ENCODE peak calls at places on chromosomes 5 and 9, in six cellular contexts. Y is ELF-1, X is EL, V is GF-D8, B is T follicular helper cell, N is astrocyte of the spinal cord. S is an unnamed sample.

GRCh38 chr9:104872959-104873850 is 54.8 kb downstream of the ABCA1 start:
- DNase-seq in Y (peak; percentile 36), V (peak; percentile 18), N (peak; percentile 95), B (no peak), X (peak; percentile 98), S (no peak)

GRCh38 chr9:134221273-134222017 is 57.1 kb upstream of the RNU6ATAC start:
- DNase-seq in V (no peak), B (no peak), X (no peak), N (no peak), Y (no peak), S (peak; percentile 70)

GRCh38 chr5:107674655-107675054 is 3.9 kb upstream of the EFNA5 start:
- DNase-seq in N (no peak), X (no peak), V (no peak), Y (no peak), B (no peak), S (no peak)

GRCh38 chr5:133785182-133785581 is 172.8 kb upstream of the FSTL4 start:
- DNase-seq in N (no peak), Y (no peak), V (no peak), X (no peak), B (no peak), S (no peak)

GRCh38 chr5:10304932-10305331 is 2.8 kb downstream of the CMBL start:
- DNase-seq in V (no peak), B (no peak), Y (no peak), X (no peak), N (no peak), S (peak; percentile 38)

GRCh38 chr5:78509884-78510769 is 138.4 kb downstream of the LHFPL2 start:
- DNase-seq in X (peak; percentile 38), V (peak; percentile 15), N (no peak), Y (peak; percentile 85), B (peak; percentile 1), S (peak; percentile 78)

GRCh38 chr5:151699071-151699901 is 12.6 kb upstream of the SPARC start:
- DNase-seq in B (no peak), Y (peak; percentile 89), V (no peak), X (peak; percentile 100), N (peak; percentile 98), S (peak; percentile 70)

GRCh38 chr5:136086776-136087566 is 45.7 kb upstream of the SMAD5 start:
- DNase-seq in Y (no peak), X (no peak), V (no peak), N (no peak), B (no peak), S (no peak)

GRCh38 chr5:165714594-165714993 is 2209.2 kb downstream of the MAT2B start:
- DNase-seq in N (no peak), B (no peak), X (no peak), V (no peak), Y (no peak), S (no peak)

GRCh38 chr5:141753971-141754713 is 72.1 kb upstream of the ARAP3 start:
- DNase-seq in V (no peak), X (peak; percentile 37), Y (peak; percentile 79), N (peak; percentile 41), B (no peak), S (peak; percentile 18)

GRCh38 chr5:99320461-99320860 is 391.7 kb upstream of the CHD1 start:
- DNase-seq in Y (no peak), N (no peak), X (no peak), B (no peak), V (no peak), S (no peak)

GRCh38 chr5:152711996-152712395 is 306.9 kb upstream of the NMUR2 start:
- DNase-seq in Y (no peak), V (no peak), B (no peak), X (no peak), N (no peak), S (no peak)

GRCh38 chr5:10896016-10896415 is 135.0 kb upstream of the DAP start:
- DNase-seq in V (no peak), N (no peak), B (no peak), Y (no peak), X (no peak), S (no peak)

GRCh38 chr5:60685700-60686099 is 14.3 kb downstream of the DEPDC1B start:
- DNase-seq in V (peak; percentile 10), Y (no peak), X (peak; percentile 15), N (no peak), B (no peak), S (no peak)

GRCh38 chr9:108297025-108297424 is 558.8 kb downstream of the ACTL7B start:
- DNase-seq in V (no peak), B (no peak), N (peak; percentile 86), X (peak; percentile 71), Y (no peak), S (no peak)

GRCh38 chr5:141941307-141941706 is 16.7 kb downstream of the PCDH12 start:
- DNase-seq in X (peak; percentile 54), V (no peak), Y (no peak), N (no peak), B (no peak), S (no peak)

GRCh38 chr5:138948391-138949222 is 73.5 kb upstream of the LRRTM2 start:
- DNase-seq in Y (peak; percentile 41), X (no peak), N (no peak), V (no peak), B (no peak), S (no peak)